ENCODE peak calls at places on chromosome 15, in six cellular contexts. I is T-cell; L is T follicular helper cell; U is GM10248; Y is stimulated activated CD8-positive, alpha-beta memory T cell treated with anti-CD3 and anti-CD28 coated beads, Interleukin-4, amount 100 ng/mL, for 1 hour; N is Calu3. J is an unnamed sample.

GRCh38 chr15:36426696-36427095 is 152.7 kb upstream of the CDIN1 start:
- DNase-seq in I (no peak), L (no peak), U (no peak), Y (no peak), N (no peak), J (no peak)

GRCh38 chr15:98025237-98025636 is 64.7 kb downstream of the ARRDC4 start:
- DNase-seq in I (no peak), L (no peak), U (no peak), Y (no peak), N (no peak), J (no peak)

GRCh38 chr15:61726166-61726565 is 334.1 kb downstream of the VPS13C start:
- DNase-seq in I (no peak), L (no peak), U (no peak), Y (no peak), N (no peak), J (no peak)

GRCh38 chr15:98755138-98755537 is 106.8 kb downstream of the IGF1R start:
- DNase-seq in I (no peak), L (no peak), U (no peak), Y (no peak), N (no peak), J (no peak)

GRCh38 chr15:77521206-77521605 is 100.5 kb downstream of the HMG20A start:
- DNase-seq in I (no peak), L (no peak), U (no peak), Y (no peak), N (no peak), J (no peak)

GRCh38 chr15:95448531-95449210 is 881.8 kb upstream of the NR2F2 start:
- DNase-seq in I (no peak), L (no peak), U (no peak), Y (no peak), N (no peak), J (no peak)

GRCh38 chr15:50168778-50169411 is 13.1 kb upstream of the SLC27A2 start:
- DNase-seq in I (no peak), L (no peak), U (no peak), Y (no peak), N (no peak), J (peak)

GRCh38 chr15:39682366-39682765 is 100.3 kb downstream of the FSIP1 start:
- DNase-seq in I (no peak), L (no peak), U (no peak), Y (no peak), N (no peak), J (no peak)